ENCODE peak calls at places on chromosomes 1 and 21, in five cellular contexts. K is IMR-90, N is K562, P is HCT116, M is H1. L is an unnamed sample.

GRCh38 chr1:208233546-208233945 is 10.6 kb downstream of the PLXNA2 start:
- DNase-seq in K (no peak), N (no peak), P (no peak), M (peak; percentile 65), L (no peak)

GRCh38 chr1:1344672-1345361 is 4.4 kb downstream of the DVL1 start:
- DNase-seq in K (peak; percentile 69), N (peak; percentile 56), P (peak; percentile 95), M (no peak), L (peak; percentile 83)

GRCh38 chr1:108570128-108570527 is 10.2 kb downstream of the EEIG2 start:
- DNase-seq in K (peak; percentile 6), N (no peak), P (peak; percentile 15), M (no peak), L (peak; percentile 19)

GRCh38 chr1:199932462-199932861 is 95.0 kb upstream of the NR5A2 start:
- DNase-seq in K (no peak), N (no peak), P (no peak), M (no peak), L (no peak)

GRCh38 chr1:183609313-183609712 is 19.1 kb upstream of the NCF2 start:
- DNase-seq in K (peak; percentile 81), N (no peak), P (no peak), M (no peak), L (peak; percentile 67)

GRCh38 chr1:12798911-12799310 is 7.7 kb downstream of the PRAMEF1 start:
- DNase-seq in K (no peak), N (no peak), P (no peak), M (no peak), L (no peak)

GRCh38 chr21:15442743-15443142 is 287.0 kb upstream of the USP25 start:
- DNase-seq in K (no peak), N (no peak), P (no peak), M (no peak), L (peak; percentile 60)

GRCh38 chr1:60350531-60350930 is 277.0 kb upstream of the C1orf87 start:
- DNase-seq in K (no peak), N (no peak), P (no peak), M (no peak), L (no peak)

GRCh38 chr1:87706198-87706597 is 377.5 kb downstream of the LMO4 start:
- DNase-seq in K (peak; percentile 64), N (no peak), P (no peak), M (no peak), L (no peak)

GRCh38 chr21:42102063-42102462 is 30.9 kb downstream of the UMODL1 start:
- DNase-seq in K (no peak), N (no peak), P (no peak), M (no peak), L (no peak)

GRCh38 chr1:89545264-89546038 is 20.8 kb downstream of the LRRC8B start:
- DNase-seq in K (peak; percentile 19), N (peak; percentile 79), P (peak; percentile 16), M (no peak), L (no peak)

GRCh38 chr1:112714313-112715263 is 544 bp downstream of the PPM1J start:
- DNase-seq in K (no peak), N (peak; percentile 65), P (no peak), M (no peak), L (no peak)

GRCh38 chr1:219324629-219325367 is 151.1 kb downstream of the LYPLAL1 start:
- DNase-seq in K (peak; percentile 98), N (no peak), P (peak; percentile 61), M (no peak), L (peak; percentile 43)

GRCh38 chr1:57424231-57425027 is 569 bp upstream of the DAB1 start:
- DNase-seq in K (peak; percentile 41), N (peak; percentile 26), P (no peak), M (no peak), L (peak; percentile 12)

GRCh38 chr1:236084386-236084730 is 19.5 kb upstream of the NID1 start:
- DNase-seq in K (no peak), N (no peak), P (no peak), M (no peak), L (no peak)

GRCh38 chr1:2602866-2603520 is 16.4 kb downstream of the PRXL2B start:
- DNase-seq in K (no peak), N (no peak), P (no peak), M (no peak), L (no peak)

GRCh38 chr1:14742181-14742980 is 143.9 kb downstream of the KAZN start:
- DNase-seq in K (peak; percentile 98), N (no peak), P (peak; percentile 79), M (peak; percentile 36), L (peak; percentile 92)

GRCh38 chr1:108817016-108817415 is 39.9 kb downstream of the AKNAD1 start:
- DNase-seq in K (peak; percentile 74), N (no peak), P (no peak), M (no peak), L (no peak)

GRCh38 chr1:216447898-216448568 is 24.8 kb upstream of the USH2A start:
- DNase-seq in K (peak; percentile 43), N (no peak), P (no peak), M (no peak), L (no peak)

GRCh38 chr21:38297871-38298270 is 41.1 kb downstream of the KCNJ15 start:
- DNase-seq in K (no peak), N (no peak), P (no peak), M (no peak), L (no peak)

GRCh38 chr1:186722711-186723309 is 42.6 kb upstream of the PTGS2 start:
- DNase-seq in K (peak; percentile 52), N (peak; percentile 61), P (peak; percentile 51), M (no peak), L (peak; percentile 26)

GRCh38 chr1:155910621-155911121 is 478 bp downstream of the RIT1 start:
- DNase-seq in K (peak; percentile 42), N (peak; percentile 45), P (no peak), M (no peak), L (no peak)

GRCh38 chr1:65792671-65793358 is at the start of gene PDE4B:
- DNase-seq in K (peak; percentile 40), N (no peak), P (no peak), M (no peak), L (no peak)

GRCh38 chr21:20443558-20444155 is 554.6 kb upstream of the NCAM2 start:
- DNase-seq in K (no peak), N (peak; percentile 20), P (no peak), M (no peak), L (no peak)

DNA sequence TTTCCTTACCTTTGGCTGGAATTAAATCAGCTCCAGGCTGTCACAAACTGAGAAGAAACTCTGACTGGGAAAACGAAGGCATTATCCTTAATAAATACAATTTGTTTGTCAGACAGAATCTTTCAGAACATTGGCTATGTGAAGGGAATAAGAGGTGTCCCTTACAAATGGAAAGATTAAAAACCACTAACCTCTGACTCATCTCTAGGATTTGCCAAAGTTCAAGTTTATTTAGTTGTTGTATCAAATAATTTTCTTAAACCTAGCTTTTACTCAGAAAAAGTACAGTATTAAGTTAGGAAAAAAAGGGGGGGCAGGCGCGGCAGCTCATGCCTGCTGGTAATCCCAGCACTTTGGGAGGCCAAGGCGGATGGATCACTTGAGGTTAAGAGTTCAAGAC is 15.7 kb downstream of the SERTAD4 start:
- DNase-seq in K (no peak), N (no peak), P (no peak), M (no peak), L (no peak)
- TF ChIP-seq CEBPB in K (no peak), N (no peak), P (no peak), M (no peak), L (no peak)

DNA sequence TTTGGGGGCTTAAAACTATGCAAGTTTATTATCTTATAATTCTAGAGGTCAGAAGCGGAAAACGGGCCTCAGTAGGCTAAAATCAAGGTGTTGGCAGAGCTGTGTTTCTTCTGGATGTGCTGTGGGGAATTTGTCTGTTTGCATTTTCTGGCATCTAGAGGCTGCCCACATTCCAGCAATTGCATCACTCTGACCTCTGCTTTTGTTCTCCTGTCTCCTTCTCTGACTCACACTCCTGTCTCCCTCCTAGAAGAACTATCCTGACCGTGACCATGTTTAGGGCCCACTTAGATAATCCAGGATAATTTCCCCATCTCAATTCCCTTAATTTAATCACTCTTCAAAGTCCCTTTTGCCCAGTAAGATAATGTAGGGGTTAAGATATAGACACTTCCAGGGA is 127.4 kb upstream of the DEPDC1 start:
- DNase-seq in K (peak; percentile 28), N (no peak), P (no peak), M (no peak), L (peak; percentile 39)
- TF ChIP-seq CEBPB in K (peak; percentile 47), N (no peak), P (no peak), M (no peak), L (peak; percentile 86)

GRCh38 chr1:36589006-36589405 is 106.3 kb upstream of the CSF3R start:
- DNase-seq in K (no peak), N (no peak), P (no peak), M (no peak), L (no peak)

GRCh38 chr1:36595921-36596320 is 113.2 kb upstream of the CSF3R start:
- DNase-seq in K (no peak), N (no peak), P (no peak), M (no peak), L (no peak)

GRCh38 chr1:36594041-36594440 is 111.3 kb upstream of the CSF3R start:
- DNase-seq in K (no peak), N (no peak), P (no peak), M (no peak), L (no peak)

GRCh38 chr1:36586146-36586545 is 103.4 kb upstream of the CSF3R start:
- DNase-seq in K (no peak), N (no peak), P (no peak), M (no peak), L (no peak)

DNA sequence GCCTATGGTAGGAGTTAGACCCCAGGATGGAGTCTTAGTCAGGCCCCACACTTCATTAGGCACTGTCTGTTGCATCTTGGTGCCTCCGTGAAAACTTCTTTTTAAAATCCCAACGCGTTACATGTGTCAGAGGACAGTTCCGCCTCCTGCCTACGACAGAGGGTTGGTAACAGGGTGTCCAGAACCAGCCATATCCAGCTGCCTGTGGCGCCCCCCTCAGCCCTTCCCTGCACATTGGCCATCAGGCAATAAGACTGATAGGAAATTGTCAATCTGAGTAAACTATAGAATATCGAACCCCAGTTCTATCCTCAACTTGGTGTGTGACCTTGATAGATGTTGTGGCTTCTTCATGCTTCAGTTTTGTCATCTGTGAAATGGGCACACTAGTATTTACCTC is 108.6 kb upstream of the CSF3R start:
- DNase-seq in K (no peak), N (no peak), P (no peak), M (no peak), L (no peak)
- TF ChIP-seq CEBPB in K (no peak), N (no peak), P (no peak), M (no peak), L (no peak)

DNA sequence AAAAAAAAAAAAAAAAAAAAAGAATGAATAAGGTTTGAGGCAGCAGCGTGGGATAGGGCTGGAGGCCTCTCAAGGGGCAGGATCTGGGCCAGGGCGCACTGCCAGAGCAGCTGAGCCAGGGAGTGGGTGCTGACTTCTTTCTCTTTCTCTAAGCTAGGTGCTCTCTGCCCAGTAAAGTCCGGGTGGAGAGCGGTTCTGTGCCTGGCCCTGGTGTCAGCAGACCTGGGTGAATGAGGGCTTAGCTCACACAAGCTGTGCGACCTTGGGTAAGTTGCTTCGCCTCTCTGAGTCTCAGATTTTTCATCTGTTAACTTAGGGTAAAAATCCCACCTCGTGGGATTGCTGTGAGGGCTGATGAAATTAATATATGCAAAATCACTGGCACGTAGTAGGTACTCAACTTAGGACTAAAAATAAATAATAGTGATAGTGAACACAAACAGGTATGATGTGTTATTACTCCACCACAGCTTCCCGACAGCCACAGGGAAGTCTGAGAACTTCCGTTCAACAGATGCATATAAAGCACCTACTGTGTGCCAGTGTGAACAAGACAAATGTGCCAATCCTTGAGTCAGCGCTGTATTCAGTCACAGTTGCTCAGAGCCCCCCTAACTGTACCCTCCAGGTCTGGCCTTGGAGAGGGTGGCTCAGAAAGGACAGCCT is 2.0 kb upstream of the FAM131C start:
- DNase-seq in K (peak; percentile 85), N (no peak), P (no peak), M (no peak), L (no peak)
- TF ChIP-seq CEBPB in K (no peak), N (no peak), P (no peak), M (no peak), L (no peak)

GRCh38 chr1:22471078-22471477 is 19.4 kb downstream of the ZBTB40 start:
- DNase-seq in K (peak; percentile 54), N (no peak), P (no peak), M (no peak), L (no peak)
- TF ChIP-seq CEBPB in K (no peak), N (peak; percentile 38), P (no peak), M (no peak), L (no peak)